ENCODE peak calls at places on chromosomes 12 and 14, in ten cellular contexts. One of them, this sample, is unnamed. For H3K9me3, the result is how much of the 10 kb centered on the place peaks cover.

GRCh38 chr14:106875503-106875902 is 1349.1 kb downstream of the TMEM121 start:
- DNase-seq in MM.1S: peak
- DNase-seq in Karpas-422: peak
- DNase-seq in colonic mucosa: peak
- DNase-seq in fibroblast of lung: no peak
- DNase-seq in adipocyte: no peak
- DNase-seq in neural progenitor cell: no peak
- DNase-seq in IMR-90: no peak
- DNase-seq in astrocyte: no peak
- DNase-seq in HepG2: no peak
- DNase-seq in this sample: no peak

GRCh38 chr14:100586520-100587247 is 533 bp downstream of the BEGAIN start:
- DNase-seq in MM.1S: no peak
- DNase-seq in Karpas-422: no peak
- DNase-seq in colonic mucosa: peak
- DNase-seq in fibroblast of lung: peak
- DNase-seq in adipocyte: peak
- DNase-seq in neural progenitor cell: no peak
- DNase-seq in IMR-90: no peak
- DNase-seq in astrocyte: peak
- DNase-seq in HepG2: no peak
- DNase-seq in this sample: peak

GRCh38 chr14:91899213-91899612 is 31.9 kb upstream of the TC2N start:
- DNase-seq in MM.1S: no peak
- DNase-seq in Karpas-422: no peak
- DNase-seq in colonic mucosa: peak
- DNase-seq in fibroblast of lung: no peak
- DNase-seq in adipocyte: no peak
- DNase-seq in neural progenitor cell: no peak
- DNase-seq in IMR-90: no peak
- DNase-seq in astrocyte: no peak
- DNase-seq in HepG2: no peak
- DNase-seq in this sample: no peak

GRCh38 chr14:93757185-93757584 is 31.1 kb downstream of the PRIMA1 start:
- DNase-seq in MM.1S: no peak
- DNase-seq in Karpas-422: no peak
- DNase-seq in colonic mucosa: no peak
- DNase-seq in fibroblast of lung: no peak
- DNase-seq in adipocyte: no peak
- DNase-seq in neural progenitor cell: no peak
- DNase-seq in IMR-90: no peak
- DNase-seq in astrocyte: no peak
- DNase-seq in HepG2: no peak
- DNase-seq in this sample: no peak

GRCh38 chr12:55738113-55739024 is 4.6 kb upstream of the GDF11 start:
- DNase-seq in MM.1S: peak
- DNase-seq in Karpas-422: peak
- DNase-seq in colonic mucosa: peak
- DNase-seq in fibroblast of lung: peak
- DNase-seq in adipocyte: peak
- DNase-seq in neural progenitor cell: peak
- DNase-seq in IMR-90: peak
- DNase-seq in astrocyte: peak
- DNase-seq in HepG2: peak
- DNase-seq in this sample: peak

GRCh38 chr12:12349711-12350665 is at the start of gene MANSC1:
- DNase-seq in MM.1S: peak
- DNase-seq in Karpas-422: no peak
- DNase-seq in colonic mucosa: peak
- DNase-seq in fibroblast of lung: peak
- DNase-seq in adipocyte: peak
- DNase-seq in neural progenitor cell: peak
- DNase-seq in IMR-90: peak
- DNase-seq in astrocyte: no peak
- DNase-seq in HepG2: peak
- DNase-seq in this sample: peak

GRCh38 chr12:117328556-117329100 is 32.8 kb downstream of the NOS1 start:
- DNase-seq in MM.1S: no peak
- DNase-seq in Karpas-422: no peak
- DNase-seq in colonic mucosa: no peak
- DNase-seq in fibroblast of lung: no peak
- DNase-seq in adipocyte: no peak
- DNase-seq in neural progenitor cell: no peak
- DNase-seq in IMR-90: no peak
- DNase-seq in astrocyte: no peak
- DNase-seq in HepG2: no peak
- DNase-seq in this sample: no peak

GRCh38 chr12:46811185-46811584 is 14.6 kb downstream of the SLC38A4 start:
- DNase-seq in MM.1S: no peak
- DNase-seq in Karpas-422: no peak
- DNase-seq in colonic mucosa: no peak
- DNase-seq in fibroblast of lung: no peak
- DNase-seq in adipocyte: no peak
- DNase-seq in neural progenitor cell: no peak
- DNase-seq in IMR-90: no peak
- DNase-seq in astrocyte: no peak
- DNase-seq in HepG2: no peak
- DNase-seq in this sample: no peak

GRCh38 chr12:50220357-50221061 is 53.3 kb upstream of the CERS5 start:
- DNase-seq in MM.1S: peak
- DNase-seq in Karpas-422: peak
- DNase-seq in colonic mucosa: no peak
- DNase-seq in fibroblast of lung: peak
- DNase-seq in adipocyte: peak
- DNase-seq in neural progenitor cell: peak
- DNase-seq in IMR-90: peak
- DNase-seq in astrocyte: peak
- DNase-seq in HepG2: no peak
- DNase-seq in this sample: peak

GRCh38 chr14:52020866-52021717 is 31.7 kb downstream of the RTRAF start:
- DNase-seq in MM.1S: no peak
- DNase-seq in Karpas-422: no peak
- DNase-seq in colonic mucosa: peak
- DNase-seq in fibroblast of lung: no peak
- DNase-seq in adipocyte: no peak
- DNase-seq in neural progenitor cell: peak
- DNase-seq in IMR-90: no peak
- DNase-seq in astrocyte: no peak
- DNase-seq in HepG2: no peak
- DNase-seq in this sample: no peak

GRCh38 chr12:106291342-106291741 is 11.2 kb upstream of the TCP11L2 start:
- DNase-seq in MM.1S: no peak
- DNase-seq in Karpas-422: no peak
- DNase-seq in colonic mucosa: no peak
- DNase-seq in fibroblast of lung: no peak
- DNase-seq in adipocyte: no peak
- DNase-seq in neural progenitor cell: no peak
- DNase-seq in IMR-90: no peak
- DNase-seq in astrocyte: no peak
- DNase-seq in HepG2: no peak
- DNase-seq in this sample: no peak

GRCh38 chr12:56862264-56862663 is 71.9 kb downstream of the SDR9C7 start:
- DNase-seq in MM.1S: no peak
- DNase-seq in Karpas-422: no peak
- DNase-seq in colonic mucosa: no peak
- DNase-seq in fibroblast of lung: no peak
- DNase-seq in adipocyte: no peak
- DNase-seq in neural progenitor cell: no peak
- DNase-seq in IMR-90: no peak
- DNase-seq in astrocyte: no peak
- DNase-seq in HepG2: no peak
- DNase-seq in this sample: no peak

GRCh38 chr12:56864318-56864717 is 69.9 kb downstream of the SDR9C7 start:
- DNase-seq in MM.1S: no peak
- DNase-seq in Karpas-422: no peak
- DNase-seq in colonic mucosa: no peak
- DNase-seq in fibroblast of lung: no peak
- DNase-seq in adipocyte: no peak
- DNase-seq in neural progenitor cell: no peak
- DNase-seq in IMR-90: no peak
- DNase-seq in astrocyte: no peak
- DNase-seq in HepG2: no peak
- DNase-seq in this sample: no peak

GRCh38 chr12:56867216-56867615 is 67.0 kb downstream of the SDR9C7 start:
- DNase-seq in MM.1S: no peak
- DNase-seq in Karpas-422: no peak
- DNase-seq in colonic mucosa: no peak
- DNase-seq in fibroblast of lung: no peak
- DNase-seq in adipocyte: no peak
- DNase-seq in neural progenitor cell: no peak
- DNase-seq in IMR-90: no peak
- DNase-seq in astrocyte: no peak
- DNase-seq in HepG2: no peak
- DNase-seq in this sample: no peak

GRCh38 chr12:56863789-56864188 is 70.4 kb downstream of the SDR9C7 start:
- DNase-seq in MM.1S: no peak
- DNase-seq in Karpas-422: no peak
- DNase-seq in colonic mucosa: no peak
- DNase-seq in fibroblast of lung: no peak
- DNase-seq in adipocyte: no peak
- DNase-seq in neural progenitor cell: no peak
- DNase-seq in IMR-90: no peak
- DNase-seq in astrocyte: no peak
- DNase-seq in HepG2: no peak
- DNase-seq in this sample: no peak

GRCh38 chr12:56866493-56866892 is 67.7 kb downstream of the SDR9C7 start:
- DNase-seq in MM.1S: no peak
- DNase-seq in Karpas-422: no peak
- DNase-seq in colonic mucosa: no peak
- DNase-seq in fibroblast of lung: no peak
- DNase-seq in adipocyte: no peak
- DNase-seq in neural progenitor cell: no peak
- DNase-seq in IMR-90: no peak
- DNase-seq in astrocyte: no peak
- DNase-seq in HepG2: no peak
- DNase-seq in this sample: no peak
- H3K9me3 ChIP-seq in MM.1S: under half
- H3K9me3 ChIP-seq in Karpas-422: half or more
- H3K9me3 ChIP-seq in colonic mucosa: under half
- H3K9me3 ChIP-seq in fibroblast of lung: under half
- H3K9me3 ChIP-seq in adipocyte: half or more
- H3K9me3 ChIP-seq in neural progenitor cell: under half
- H3K9me3 ChIP-seq in IMR-90: under half
- H3K9me3 ChIP-seq in astrocyte: under half
- H3K9me3 ChIP-seq in HepG2: half or more
- H3K9me3 ChIP-seq in this sample: under half

DNA sequence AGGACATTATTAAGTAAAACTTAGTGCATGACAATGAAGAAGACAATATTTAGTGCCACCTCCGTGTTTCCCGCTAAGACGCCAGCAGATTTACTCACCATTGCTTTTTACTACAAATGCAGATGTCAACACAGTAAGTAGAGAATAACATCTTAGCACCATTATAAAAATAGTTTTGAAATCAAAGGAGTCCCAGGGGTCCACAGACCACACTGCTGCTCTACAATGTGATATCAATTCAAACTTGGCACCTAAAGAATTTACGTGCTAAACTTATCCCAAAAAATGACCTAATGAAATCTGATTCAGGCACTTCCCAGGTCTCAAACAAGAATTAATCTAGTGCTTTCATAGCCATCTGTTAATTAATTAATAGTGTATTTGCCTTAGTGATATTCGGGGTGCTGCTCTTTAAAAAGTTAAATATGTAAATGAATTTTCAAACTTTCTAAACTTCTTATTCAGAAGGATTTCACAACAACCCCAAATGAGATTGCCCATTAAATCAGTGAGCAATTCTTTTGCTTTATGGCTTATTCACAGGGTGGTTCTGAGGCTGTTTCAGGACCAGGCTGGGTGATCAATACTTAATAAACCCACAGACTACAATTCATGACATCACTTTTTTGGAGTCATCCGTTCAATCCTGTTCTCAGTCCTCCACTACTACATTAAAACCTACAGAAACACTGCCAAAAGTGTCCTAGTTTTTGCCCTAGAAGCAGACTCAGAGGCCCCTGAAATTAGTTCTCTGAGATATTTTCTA is 161.3 kb upstream of the LMNTD1 start:
- DNase-seq in MM.1S: no peak
- DNase-seq in Karpas-422: no peak
- DNase-seq in colonic mucosa: no peak
- DNase-seq in fibroblast of lung: no peak
- DNase-seq in adipocyte: no peak
- DNase-seq in neural progenitor cell: no peak
- DNase-seq in IMR-90: no peak
- DNase-seq in astrocyte: no peak
- DNase-seq in HepG2: no peak
- DNase-seq in this sample: peak
- H3K9ac ChIP-seq in MM.1S: no peak
- H3K9ac ChIP-seq in Karpas-422: no peak
- H3K9ac ChIP-seq in colonic mucosa: no peak
- H3K9ac ChIP-seq in fibroblast of lung: no peak
- H3K9ac ChIP-seq in adipocyte: peak
- H3K9ac ChIP-seq in neural progenitor cell: no peak
- H3K9ac ChIP-seq in IMR-90: no peak
- H3K9ac ChIP-seq in astrocyte: no peak
- H3K9ac ChIP-seq in HepG2: no peak
- H3K9ac ChIP-seq in this sample: peak

DNA sequence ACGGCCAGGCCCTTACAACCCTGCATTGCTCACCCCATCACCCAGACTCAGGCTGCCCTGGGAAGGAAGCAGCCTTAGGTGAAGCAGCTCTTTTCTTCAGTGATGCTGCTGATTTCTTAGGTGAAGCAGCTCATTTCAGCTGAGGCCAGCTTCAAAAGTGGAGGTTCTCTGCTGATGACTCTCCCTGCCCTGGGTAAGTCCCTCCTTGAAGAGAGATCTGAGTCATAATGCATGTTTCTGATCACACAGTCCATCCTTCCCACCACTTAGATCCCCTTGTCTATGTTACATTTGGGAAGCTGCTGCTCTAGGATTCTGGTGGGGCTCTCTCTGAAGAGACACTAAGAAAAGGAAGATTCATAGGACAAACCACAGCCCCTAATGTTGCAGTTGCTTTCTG is 17.2 kb upstream of the ZNF140 start:
- DNase-seq in MM.1S: no peak
- DNase-seq in Karpas-422: no peak
- DNase-seq in colonic mucosa: no peak
- DNase-seq in fibroblast of lung: no peak
- DNase-seq in adipocyte: no peak
- DNase-seq in neural progenitor cell: no peak
- DNase-seq in IMR-90: no peak
- DNase-seq in astrocyte: no peak
- DNase-seq in HepG2: no peak
- DNase-seq in this sample: no peak
- H3K9me3 ChIP-seq in MM.1S: under half
- H3K9me3 ChIP-seq in Karpas-422: half or more
- H3K9me3 ChIP-seq in colonic mucosa: under half
- H3K9me3 ChIP-seq in fibroblast of lung: under half
- H3K9me3 ChIP-seq in adipocyte: half or more
- H3K9me3 ChIP-seq in neural progenitor cell: half or more
- H3K9me3 ChIP-seq in IMR-90: half or more
- H3K9me3 ChIP-seq in astrocyte: half or more
- H3K9me3 ChIP-seq in HepG2: half or more
- H3K9me3 ChIP-seq in this sample: under half

DNA sequence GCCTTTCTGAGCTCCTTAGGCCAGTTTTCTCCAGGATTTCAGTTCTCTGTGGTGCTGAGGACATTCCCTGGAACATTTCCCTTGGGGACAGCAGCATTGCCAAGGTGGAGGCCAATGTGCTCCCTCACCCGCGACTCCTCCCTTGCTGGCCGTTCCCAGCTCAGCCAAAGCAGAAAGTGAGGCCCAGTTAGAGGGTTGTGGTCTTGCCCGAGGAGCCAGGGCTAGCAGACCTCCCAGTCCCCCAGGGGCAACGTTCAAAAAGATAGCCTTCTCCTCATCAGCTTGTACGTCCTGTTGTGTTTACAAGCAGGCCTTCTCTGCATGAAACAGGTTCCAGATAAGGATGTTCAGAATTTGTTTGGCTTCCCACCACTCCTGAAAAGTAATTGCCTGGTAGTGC is 78.4 kb downstream of the SSPN start:
- DNase-seq in MM.1S: no peak
- DNase-seq in Karpas-422: no peak
- DNase-seq in colonic mucosa: no peak
- DNase-seq in fibroblast of lung: no peak
- DNase-seq in adipocyte: no peak
- DNase-seq in neural progenitor cell: no peak
- DNase-seq in IMR-90: no peak
- DNase-seq in astrocyte: no peak
- DNase-seq in HepG2: no peak
- DNase-seq in this sample: peak
- H3K9ac ChIP-seq in MM.1S: no peak
- H3K9ac ChIP-seq in Karpas-422: no peak
- H3K9ac ChIP-seq in colonic mucosa: no peak
- H3K9ac ChIP-seq in fibroblast of lung: no peak
- H3K9ac ChIP-seq in adipocyte: no peak
- H3K9ac ChIP-seq in neural progenitor cell: no peak
- H3K9ac ChIP-seq in IMR-90: no peak
- H3K9ac ChIP-seq in astrocyte: peak
- H3K9ac ChIP-seq in HepG2: no peak
- H3K9ac ChIP-seq in this sample: peak

This sample was measured in GM23248.